ENCODE peak calls at places on chromosomes 5 and 9, in five cellular contexts. One of them, this sample, is unnamed.

GRCh38 chr5:38008198-38008597 is 168.4 kb upstream of the GDNF start:
- DNase-seq in prostate gland: no peak
- DNase-seq in RWPE2: no peak
- DNase-seq in PC-9: no peak
- DNase-seq in upper lobe of right lung: no peak
- DNase-seq in this sample: peak; percentile 27

GRCh38 chr5:10913846-10914245 is 152.8 kb upstream of the DAP start:
- DNase-seq in RWPE2: no peak
- DNase-seq in upper lobe of right lung: no peak
- DNase-seq in PC-9: no peak
- DNase-seq in prostate gland: no peak
- DNase-seq in this sample: peak; percentile 3

GRCh38 chr5:19928556-19929421 is 59.2 kb downstream of the CDH18 start:
- DNase-seq in PC-9: no peak
- DNase-seq in upper lobe of right lung: no peak
- DNase-seq in RWPE2: no peak
- DNase-seq in prostate gland: no peak
- DNase-seq in this sample: peak; percentile 68

GRCh38 chr9:84945878-84946538 is 276.5 kb downstream of the NTRK2 start:
- DNase-seq in upper lobe of right lung: no peak
- DNase-seq in RWPE2: no peak
- DNase-seq in PC-9: no peak
- DNase-seq in prostate gland: no peak
- DNase-seq in this sample: no peak

GRCh38 chr9:6931913-6932312 is 174.1 kb downstream of the KDM4C start:
- DNase-seq in RWPE2: peak; percentile 68
- DNase-seq in PC-9: peak; percentile 1
- DNase-seq in upper lobe of right lung: no peak
- DNase-seq in prostate gland: no peak
- DNase-seq in this sample: peak; percentile 16

GRCh38 chr9:83154821-83155220 is 91.9 kb upstream of the RASEF start:
- DNase-seq in upper lobe of right lung: no peak
- DNase-seq in prostate gland: no peak
- DNase-seq in RWPE2: no peak
- DNase-seq in PC-9: no peak
- DNase-seq in this sample: no peak

GRCh38 chr9:125024917-125025316 is 84.0 kb upstream of the GOLGA1 start:
- DNase-seq in RWPE2: no peak
- DNase-seq in PC-9: no peak
- DNase-seq in upper lobe of right lung: no peak
- DNase-seq in prostate gland: no peak
- DNase-seq in this sample: no peak

GRCh38 chr5:122311888-122312669 is at the start of gene SNCAIP:
- DNase-seq in upper lobe of right lung: peak; percentile 75
- DNase-seq in RWPE2: peak; percentile 69
- DNase-seq in PC-9: no peak
- DNase-seq in prostate gland: peak; percentile 31
- DNase-seq in this sample: peak; percentile 59

GRCh38 chr5:168227973-168228615 is 63.4 kb upstream of the WWC1 start:
- DNase-seq in prostate gland: no peak
- DNase-seq in upper lobe of right lung: no peak
- DNase-seq in RWPE2: no peak
- DNase-seq in PC-9: no peak
- DNase-seq in this sample: no peak

GRCh38 chr5:133460172-133460758 is 152.1 kb downstream of the FSTL4 start:
- DNase-seq in upper lobe of right lung: no peak
- DNase-seq in PC-9: peak; percentile 21
- DNase-seq in prostate gland: no peak
- DNase-seq in RWPE2: no peak
- DNase-seq in this sample: peak; percentile 49

GRCh38 chr9:71656496-71656895 is 111.8 kb downstream of the CEMIP2 start:
- DNase-seq in RWPE2: no peak
- DNase-seq in prostate gland: no peak
- DNase-seq in upper lobe of right lung: no peak
- DNase-seq in PC-9: no peak
- DNase-seq in this sample: no peak

GRCh38 chr5:2460098-2460497 is 291.4 kb downstream of the IRX2 start:
- DNase-seq in prostate gland: no peak
- DNase-seq in upper lobe of right lung: no peak
- DNase-seq in RWPE2: no peak
- DNase-seq in PC-9: no peak
- DNase-seq in this sample: no peak

GRCh38 chr5:125316913-125317545 is 570.6 kb upstream of the ZNF608 start:
- DNase-seq in RWPE2: no peak
- DNase-seq in PC-9: no peak
- DNase-seq in upper lobe of right lung: no peak
- DNase-seq in prostate gland: no peak
- DNase-seq in this sample: no peak

GRCh38 chr9:35673132-35673997 is at the start of gene CA9:
- DNase-seq in upper lobe of right lung: no peak
- DNase-seq in prostate gland: no peak
- DNase-seq in RWPE2: no peak
- DNase-seq in PC-9: peak; percentile 26
- DNase-seq in this sample: no peak

GRCh38 chr9:36301227-36301626 is 43.0 kb upstream of the GNE start:
- DNase-seq in PC-9: no peak
- DNase-seq in prostate gland: no peak
- DNase-seq in upper lobe of right lung: no peak
- DNase-seq in RWPE2: no peak
- DNase-seq in this sample: no peak

GRCh38 chr5:118984602-118985001 is 3.7 kb downstream of the DTWD2 start:
- DNase-seq in PC-9: no peak
- DNase-seq in upper lobe of right lung: no peak
- DNase-seq in prostate gland: no peak
- DNase-seq in RWPE2: no peak
- DNase-seq in this sample: no peak

GRCh38 chr9:116313638-116314037 is 160.0 kb downstream of the PAPPA start:
- DNase-seq in prostate gland: no peak
- DNase-seq in PC-9: no peak
- DNase-seq in upper lobe of right lung: no peak
- DNase-seq in RWPE2: no peak
- DNase-seq in this sample: no peak

GRCh38 chr9:8448226-8448625 is 648.6 kb upstream of the DMAC1 start:
- DNase-seq in PC-9: no peak
- DNase-seq in upper lobe of right lung: no peak
- DNase-seq in prostate gland: no peak
- DNase-seq in RWPE2: no peak
- DNase-seq in this sample: no peak

GRCh38 chr5:7837401-7837800 is 13.5 kb downstream of the CFAP90 start:
- DNase-seq in PC-9: no peak
- DNase-seq in prostate gland: no peak
- DNase-seq in upper lobe of right lung: no peak
- DNase-seq in RWPE2: no peak
- DNase-seq in this sample: no peak

GRCh38 chr5:16707869-16708192 is 91.0 kb upstream of the RETREG1 start:
- DNase-seq in prostate gland: no peak
- DNase-seq in RWPE2: no peak
- DNase-seq in PC-9: no peak
- DNase-seq in upper lobe of right lung: no peak
- DNase-seq in this sample: no peak

GRCh38 chr5:94807985-94808384 is 189.5 kb downstream of the SLF1 start:
- DNase-seq in RWPE2: no peak
- DNase-seq in prostate gland: no peak
- DNase-seq in upper lobe of right lung: no peak
- DNase-seq in PC-9: no peak
- DNase-seq in this sample: no peak

GRCh38 chr9:94812343-94812742 is 85.8 kb downstream of the AOPEP start:
- DNase-seq in PC-9: peak; percentile 75
- DNase-seq in RWPE2: no peak
- DNase-seq in prostate gland: no peak
- DNase-seq in upper lobe of right lung: no peak
- DNase-seq in this sample: no peak

GRCh38 chr5:141872496-141873356 is 5.5 kb downstream of the PCDH1 start:
- DNase-seq in RWPE2: no peak
- DNase-seq in PC-9: no peak
- DNase-seq in upper lobe of right lung: peak; percentile 15
- DNase-seq in prostate gland: no peak
- DNase-seq in this sample: no peak

GRCh38 chr5:137096149-137097103 is 402.7 kb downstream of the SPOCK1 start:
- DNase-seq in RWPE2: no peak
- DNase-seq in upper lobe of right lung: no peak
- DNase-seq in PC-9: no peak
- DNase-seq in prostate gland: no peak
- DNase-seq in this sample: no peak

GRCh38 chr5:128498844-128499455 is 39.1 kb downstream of the FBN2 start:
- DNase-seq in prostate gland: peak; percentile 45
- DNase-seq in RWPE2: no peak
- DNase-seq in PC-9: no peak
- DNase-seq in upper lobe of right lung: no peak
- DNase-seq in this sample: peak; percentile 84

GRCh38 chr5:147487031-147487750 is 22.7 kb downstream of the DPYSL3 start:
- DNase-seq in PC-9: no peak
- DNase-seq in prostate gland: no peak
- DNase-seq in RWPE2: no peak
- DNase-seq in upper lobe of right lung: no peak
- DNase-seq in this sample: no peak

GRCh38 chr9:115114541-115114940 is 3.4 kb downstream of the TNC start:
- DNase-seq in PC-9: no peak
- DNase-seq in prostate gland: no peak
- DNase-seq in RWPE2: no peak
- DNase-seq in upper lobe of right lung: no peak
- DNase-seq in this sample: no peak

DNA sequence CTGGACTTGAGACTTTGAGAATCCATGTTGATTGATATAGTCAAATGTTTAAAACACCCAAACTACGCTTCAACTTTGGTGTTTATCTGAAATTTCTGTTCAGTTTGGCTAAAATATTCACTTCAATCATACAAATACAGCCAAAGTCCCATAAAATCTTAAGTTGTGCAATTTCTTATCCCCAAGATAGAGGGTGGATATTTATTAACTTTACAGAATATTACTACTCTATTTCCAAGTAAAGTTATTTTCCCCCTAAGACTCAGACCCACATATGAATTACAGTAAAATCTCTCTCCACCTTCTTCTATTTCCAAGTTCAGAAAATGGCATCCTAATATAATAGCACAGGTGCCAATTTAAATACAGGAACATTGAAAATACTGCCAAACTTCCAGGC is 290.4 kb downstream of the EBF1 start:
- DNase-seq in PC-9: no peak
- DNase-seq in RWPE2: no peak
- DNase-seq in upper lobe of right lung: no peak
- DNase-seq in prostate gland: no peak
- DNase-seq in this sample: no peak
- H3K4me1 ChIP-seq in PC-9: no peaks in the 10 kb centered on the region
- H3K4me1 ChIP-seq in RWPE2: no peaks in the 10 kb centered on the region
- H3K4me1 ChIP-seq in upper lobe of right lung: peaks cover 4% of the 10 kb centered on the region
- H3K4me1 ChIP-seq in prostate gland: no peaks in the 10 kb centered on the region
- H3K4me1 ChIP-seq in this sample: no peaks in the 10 kb centered on the region

DNA sequence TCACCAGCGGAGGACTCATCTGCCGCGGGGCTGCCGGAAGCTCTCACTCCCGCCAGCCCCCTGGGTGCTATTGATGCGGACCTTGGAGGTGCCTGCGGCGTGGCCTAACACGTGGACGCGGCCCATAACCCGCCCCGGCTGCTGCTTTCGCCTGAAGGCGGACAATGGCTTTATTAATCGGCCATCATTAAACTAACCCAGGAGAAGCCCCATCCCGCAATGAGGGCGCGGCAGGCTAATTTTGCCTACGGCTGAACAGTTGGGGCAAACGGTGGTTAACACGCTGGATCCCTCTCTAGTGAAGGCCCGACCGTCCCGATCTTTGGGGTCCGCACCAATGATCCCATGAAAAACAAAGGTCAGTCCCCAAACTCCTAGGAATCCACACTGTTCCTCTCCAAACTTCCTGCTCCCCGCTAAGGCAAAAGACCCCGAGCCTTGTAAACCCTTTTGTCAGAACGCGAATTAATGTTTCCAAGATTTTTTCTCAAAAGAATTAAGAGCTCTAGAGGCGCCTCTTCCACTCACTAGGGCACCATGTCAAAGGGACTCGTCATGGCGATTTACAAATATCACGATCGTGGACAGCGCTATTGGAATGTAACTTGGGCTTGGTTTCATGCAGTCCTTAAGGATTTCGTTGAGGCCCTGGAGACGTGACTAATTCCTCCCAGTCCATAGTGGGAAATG is 193.2 kb downstream of the MEF2C start:
- DNase-seq in prostate gland: no peak
- DNase-seq in RWPE2: no peak
- DNase-seq in PC-9: no peak
- DNase-seq in upper lobe of right lung: no peak
- DNase-seq in this sample: no peak
- H3K4me3 ChIP-seq in prostate gland: no peak overlapping the region
- H3K4me3 ChIP-seq in RWPE2: no peak overlapping the region
- H3K4me3 ChIP-seq in PC-9: no peak overlapping the region
- H3K4me3 ChIP-seq in upper lobe of right lung: no peak overlapping the region
- H3K4me3 ChIP-seq in this sample: no peak overlapping the region

GRCh38 chr9:98253563-98253962 is 1.9 kb downstream of the TBC1D2 start:
- DNase-seq in PC-9: peak; percentile 42
- DNase-seq in RWPE2: no peak
- DNase-seq in upper lobe of right lung: no peak
- DNase-seq in prostate gland: no peak
- DNase-seq in this sample: no peak

GRCh38 chr9:98254236-98255063 is 999 bp downstream of the TBC1D2 start:
- DNase-seq in PC-9: no peak
- DNase-seq in prostate gland: no peak
- DNase-seq in RWPE2: no peak
- DNase-seq in upper lobe of right lung: no peak
- DNase-seq in this sample: no peak

GRCh38 chr9:98256632-98257218 is 1.3 kb upstream of the TBC1D2 start:
- DNase-seq in upper lobe of right lung: peak; percentile 51
- DNase-seq in RWPE2: no peak
- DNase-seq in prostate gland: no peak
- DNase-seq in PC-9: no peak
- DNase-seq in this sample: no peak

GRCh38 chr9:98255064-98255577 is 328 bp downstream of the TBC1D2 start:
- DNase-seq in prostate gland: no peak
- DNase-seq in upper lobe of right lung: peak; percentile 70
- DNase-seq in RWPE2: no peak
- DNase-seq in PC-9: no peak
- DNase-seq in this sample: peak; percentile 52

DNA sequence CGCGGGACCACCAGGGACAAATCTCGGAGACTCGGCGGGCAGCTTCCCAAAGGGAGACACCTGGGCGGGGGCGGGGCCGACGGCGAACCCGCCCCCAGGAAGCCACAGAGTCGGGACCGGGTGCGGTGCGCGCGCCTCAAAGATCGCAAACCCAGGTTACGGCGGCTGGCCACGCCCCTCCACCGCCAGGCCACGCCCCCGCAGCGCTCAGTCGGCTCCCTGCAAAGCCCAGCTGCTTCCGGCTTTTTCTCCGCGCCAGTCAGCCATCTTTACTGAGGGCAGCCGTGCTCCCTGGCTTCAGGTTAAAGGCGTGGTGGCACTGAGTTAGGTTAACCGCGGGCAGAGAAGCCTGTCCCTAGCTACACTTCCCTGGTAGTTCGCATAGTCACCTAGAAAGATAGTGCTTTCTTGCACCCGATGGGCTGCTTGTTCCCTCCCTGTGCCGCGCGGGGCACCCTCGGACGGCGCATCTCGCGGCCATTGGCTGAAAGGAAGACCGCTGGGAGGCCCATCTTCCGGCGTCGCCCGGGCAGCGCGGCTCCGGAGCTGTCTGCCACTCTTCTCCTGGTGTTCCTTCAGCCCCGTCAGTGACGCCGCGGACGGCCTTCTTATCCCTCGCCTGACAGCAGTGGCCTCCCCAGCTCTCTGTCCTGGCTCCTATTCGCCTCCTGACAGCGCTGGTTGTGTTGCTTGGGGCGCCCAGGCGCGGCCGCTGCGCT is at the start of gene TBC1D2:
- DNase-seq in prostate gland: peak; percentile 98
- DNase-seq in RWPE2: peak; percentile 96
- DNase-seq in upper lobe of right lung: peak; percentile 98
- DNase-seq in PC-9: peak; percentile 99
- DNase-seq in this sample: peak; percentile 96
- TF ChIP-seq CTCF in prostate gland: no peak
- TF ChIP-seq CTCF in RWPE2: peak; percentile 8
- TF ChIP-seq CTCF in upper lobe of right lung: peak; percentile 26
- TF ChIP-seq CTCF in PC-9: peak; percentile 21
- TF ChIP-seq CTCF in this sample: peak; percentile 28

GRCh38 chr9:134443169-134444039 is 117.1 kb downstream of the RXRA start:
- DNase-seq in PC-9: peak; percentile 95
- DNase-seq in upper lobe of right lung: peak; percentile 93
- DNase-seq in RWPE2: peak; percentile 95
- DNase-seq in prostate gland: peak; percentile 90
- DNase-seq in this sample: peak; percentile 90
- H3K4me1 ChIP-seq in PC-9: peaks cover 6% of the 10 kb centered on the region
- H3K4me1 ChIP-seq in upper lobe of right lung: peaks cover 26% of the 10 kb centered on the region
- H3K4me1 ChIP-seq in RWPE2: peaks cover 4% of the 10 kb centered on the region
- H3K4me1 ChIP-seq in prostate gland: peaks cover 7% of the 10 kb centered on the region
- H3K4me1 ChIP-seq in this sample: peaks cover 24% of the 10 kb centered on the region

This sample was measured in cardiac muscle cell.